ENCODE peak calls at places on chromosomes 1 and 21, in five cellular contexts. M is neural progenitor cell, A is GM12892, T is mammary epithelial cell, N is amniotic stem cell. S is an unnamed sample.

GRCh38 chr1:160625725-160626498 is 20.9 kb downstream of the SLAMF1 start:
- DNase-seq in M (no peak), A (no peak), T (no peak), N (no peak), S (no peak)

GRCh38 chr1:56710646-56711045 is 65.5 kb downstream of the PRKAA2 start:
- DNase-seq in M (no peak), A (no peak), T (peak; percentile 56), N (no peak), S (no peak)

GRCh38 chr1:87226341-87226760 is 102.3 kb upstream of the LMO4 start:
- DNase-seq in M (peak; percentile 34), A (no peak), T (peak; percentile 99), N (peak; percentile 69), S (no peak)

GRCh38 chr1:19391596-19391981 is 79.5 kb downstream of the SLC66A1 start:
- DNase-seq in M (no peak), A (no peak), T (no peak), N (no peak), S (no peak)

GRCh38 chr1:228739826-228740225 is 4.5 kb downstream of the RHOU start:
- DNase-seq in M (no peak), A (no peak), T (no peak), N (no peak), S (no peak)

GRCh38 chr1:59146651-59147358 is 150.1 kb upstream of the FGGY start:
- DNase-seq in M (peak; percentile 66), A (peak; percentile 55), T (peak; percentile 34), N (no peak), S (no peak)

GRCh38 chr1:113812661-113813135 is 422 bp upstream of the RSBN1 start:
- DNase-seq in M (peak; percentile 38), A (no peak), T (no peak), N (no peak), S (no peak)

GRCh38 chr21:43909736-43910455 is 44.9 kb downstream of the AGPAT3 start:
- DNase-seq in M (no peak), A (no peak), T (no peak), N (no peak), S (no peak)

GRCh38 chr1:56551691-56552090 is 27.7 kb downstream of the PLPP3 start:
- DNase-seq in M (no peak), A (no peak), T (no peak), N (no peak), S (no peak)

GRCh38 chr1:203548917-203549708 is 55.2 kb downstream of the OPTC start:
- DNase-seq in M (peak; percentile 24), A (no peak), T (peak; percentile 60), N (no peak), S (no peak)

GRCh38 chr1:169142129-169142528 is 35.6 kb downstream of the ATP1B1 start:
- DNase-seq in M (no peak), A (no peak), T (no peak), N (no peak), S (no peak)

GRCh38 chr1:40029608-40030007 is 10.9 kb upstream of the CAP1 start:
- DNase-seq in M (no peak), A (no peak), T (no peak), N (no peak), S (no peak)

GRCh38 chr1:3695326-3696217 is 43.3 kb downstream of the TP73 start:
- DNase-seq in M (peak; percentile 77), A (peak; percentile 80), T (no peak), N (no peak), S (no peak)

GRCh38 chr1:167627865-167628641 is 2.0 kb upstream of the RCSD1 start:
- DNase-seq in M (no peak), A (peak; percentile 58), T (no peak), N (no peak), S (peak; percentile 77)

GRCh38 chr1:200075938-200076546 is 48.5 kb downstream of the NR5A2 start:
- DNase-seq in M (peak; percentile 21), A (no peak), T (peak; percentile 49), N (peak; percentile 43), S (no peak)

GRCh38 chr1:14189381-14189780 is 409.1 kb upstream of the KAZN start:
- DNase-seq in M (no peak), A (no peak), T (no peak), N (no peak), S (no peak)

GRCh38 chr1:64540265-64540791 is 70.4 kb downstream of the CACHD1 start:
- DNase-seq in M (no peak), A (no peak), T (no peak), N (no peak), S (no peak)